ENCODE peak calls at places on chromosomes 12 and 14, in eight cellular contexts. S is breast epithelium, G is left lung, Z is HCT116, K is DND-41, B is pancreas, N is tibial artery, A is A549. C is an unnamed sample. For H3K9me3, the result is how much of the 10 kb centered on the place peaks cover.

GRCh38 chr14:58292192-58292591 is 6.2 kb upstream of the ARID4A start:
- DNase-seq in S (no peak), Z (no peak), B (no peak), N (no peak), A (no peak), G (no peak), K (no peak), C (no peak)

GRCh38 chr14:23436327-23437141 is 1.1 kb upstream of the MYH7 start:
- DNase-seq in K (no peak), S (peak), Z (no peak), A (no peak), N (no peak), G (no peak), B (peak), C (no peak)

GRCh38 chr12:2169964-2170363 is 117.2 kb downstream of the CACNA1C start:
- DNase-seq in B (no peak), N (no peak), Z (no peak), A (no peak), K (no peak), S (no peak), G (no peak), C (no peak)

GRCh38 chr12:100553851-100554404 is 19.6 kb upstream of the GAS2L3 start:
- DNase-seq in G (no peak), A (no peak), Z (no peak), K (no peak), N (no peak), B (no peak), S (no peak), C (no peak)

GRCh38 chr14:77023001-77023996 is 5.2 kb downstream of the IRF2BPL start:
- DNase-seq in B (no peak), K (no peak), S (no peak), N (peak), A (no peak), G (no peak), Z (no peak), C (no peak)

GRCh38 chr12:64618953-64619590 is 8.8 kb downstream of the RASSF3 start:
- DNase-seq in N (no peak), K (no peak), Z (no peak), G (no peak), S (no peak), B (no peak), A (no peak), C (no peak)

GRCh38 chr14:89428556-89429196 is 11.6 kb upstream of the FOXN3 start:
- DNase-seq in A (no peak), Z (no peak), G (no peak), K (peak), S (no peak), B (no peak), N (peak), C (no peak)

GRCh38 chr14:50069325-50069724 is 47.0 kb downstream of the VCPKMT start:
- DNase-seq in S (no peak), K (no peak), N (no peak), B (no peak), A (no peak), Z (no peak), G (no peak), C (no peak)

DNA sequence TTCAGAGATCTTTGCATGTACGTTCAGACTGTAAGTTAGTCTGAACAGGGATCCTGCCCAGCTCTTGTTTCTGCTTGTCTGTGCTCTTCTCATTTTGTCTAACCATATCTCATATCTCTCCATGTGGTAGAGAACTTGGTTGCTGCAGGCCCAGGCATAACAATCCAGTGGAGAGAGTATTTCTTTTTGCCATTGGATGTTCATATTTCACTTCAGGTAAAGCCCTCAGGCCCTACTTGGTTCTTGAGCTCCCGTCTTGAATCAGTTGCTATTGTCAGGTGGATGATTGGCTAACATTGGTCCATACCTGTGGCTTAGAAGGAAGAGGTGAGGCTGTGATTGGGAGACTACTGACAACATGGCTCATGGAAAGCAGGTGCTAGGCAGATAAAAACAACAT is 357.7 kb upstream of the FLRT2 start:
- DNase-seq in N (no peak), K (no peak), G (no peak), B (no peak), A (no peak), Z (no peak), S (no peak), C (no peak)
- H3K9me3 ChIP-seq in N (under half), K (under half), G (under half), B (under half), A (under half), Z (under half), S (under half), C (under half)

DNA sequence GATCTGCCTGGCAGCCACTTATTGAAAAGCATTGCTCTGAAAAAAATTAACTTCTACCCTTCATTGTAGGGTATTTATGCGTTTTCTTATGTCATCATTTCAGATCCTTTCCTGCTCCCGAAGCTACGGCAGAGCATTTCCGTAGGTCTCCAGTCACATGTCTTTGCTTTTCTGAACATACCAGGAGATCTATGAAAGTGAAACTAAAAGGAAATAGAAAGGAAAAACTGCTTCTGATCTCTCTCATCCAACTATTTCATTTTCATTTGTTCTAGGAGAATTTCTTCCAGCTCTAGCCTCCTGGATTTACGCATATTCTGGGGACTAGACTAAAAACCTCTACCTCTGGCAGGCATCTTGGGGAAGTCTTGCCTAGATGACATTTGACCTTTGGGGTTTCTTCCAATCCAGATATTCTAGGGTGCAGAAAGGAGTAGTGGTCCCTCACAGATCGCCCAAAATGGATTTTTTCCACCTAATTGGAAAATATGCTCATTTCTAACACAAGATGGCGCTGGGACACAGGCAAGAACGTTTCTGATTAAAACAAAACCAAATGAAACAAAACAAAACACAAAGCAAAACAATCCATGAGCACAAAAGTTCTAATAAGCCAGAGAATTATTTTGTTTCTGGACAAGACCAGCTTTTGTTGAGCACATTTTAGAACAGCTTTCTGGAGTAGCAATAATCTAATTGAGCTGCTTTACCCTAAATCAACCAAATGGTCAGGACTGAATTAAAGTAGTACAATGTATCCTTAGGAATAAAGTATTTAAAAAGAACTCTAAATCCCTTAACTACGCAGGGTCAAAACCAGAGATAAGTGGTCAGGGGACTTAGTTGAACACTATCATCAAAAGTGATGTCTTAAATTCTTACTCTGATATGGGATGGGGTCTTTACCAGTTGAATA is 12.2 kb upstream of the PARP11 start:
- DNase-seq in B (no peak), G (no peak), K (peak), N (peak), S (no peak), A (peak), Z (peak), C (peak)
- H3K4me3 ChIP-seq in B (no peak), G (no peak), K (no peak), N (peak), S (peak), A (no peak), Z (no peak), C (no peak)

DNA sequence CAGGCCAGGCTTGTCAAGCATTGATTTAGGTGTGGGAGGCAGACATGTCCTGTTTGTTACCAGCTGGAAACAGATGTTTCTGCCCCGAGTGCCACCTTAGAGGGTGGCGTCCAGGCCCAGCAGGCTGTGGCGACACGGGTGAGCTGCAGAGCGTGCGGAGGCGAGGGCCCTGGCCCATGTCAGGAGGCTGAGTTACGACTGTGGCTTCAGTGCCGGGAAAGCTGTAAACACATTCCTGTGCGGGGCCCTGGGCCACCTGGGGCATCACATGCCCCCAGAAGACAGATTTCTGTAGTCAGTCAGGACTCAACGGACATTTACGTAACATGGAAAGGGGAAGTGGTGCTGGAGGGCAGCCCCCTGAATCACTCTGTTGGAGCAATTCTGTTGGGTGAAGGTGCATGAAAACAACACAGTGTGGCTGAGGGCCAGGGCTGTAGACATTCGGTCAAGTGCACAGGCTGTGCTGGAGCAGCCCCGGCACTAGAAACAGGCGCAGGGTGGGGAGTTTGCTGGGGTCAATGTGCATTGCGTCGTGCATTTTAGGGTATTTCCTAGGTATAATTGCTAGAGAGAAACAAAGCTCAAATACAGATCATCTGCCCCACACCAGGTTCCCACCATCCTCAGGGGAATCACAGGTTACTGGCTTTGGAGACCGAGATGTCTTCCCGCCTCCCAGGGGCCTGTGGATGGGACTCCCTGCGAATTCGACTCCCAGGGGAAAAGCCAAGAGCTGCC is 291.8 kb downstream of the TMEM121 start:
- DNase-seq in S (no peak), Z (no peak), A (no peak), B (no peak), K (no peak), N (no peak), G (no peak), C (no peak)
- H3K9me3 ChIP-seq in S (under half), Z (under half), A (under half), B (under half), K (under half), N (under half), G (under half), C (under half)

GRCh38 chr14:72893636-72894322 is at the start of gene DPF3:
- DNase-seq in N (peak), S (peak), Z (peak), A (peak), B (peak), G (peak), K (peak), C (peak)
- H3K4me3 ChIP-seq in N (peak), S (peak), Z (peak), A (peak), B (peak), G (peak), K (peak), C (peak)

GRCh38 chr12:39354955-39355354 is 88.0 kb downstream of the KIF21A start:
- DNase-seq in A (no peak), B (no peak), K (no peak), N (no peak), G (no peak), S (no peak), Z (no peak), C (no peak)

GRCh38 chr12:39352470-39352869 is 90.5 kb downstream of the KIF21A start:
- DNase-seq in A (no peak), G (no peak), N (no peak), S (no peak), Z (no peak), B (no peak), K (no peak), C (no peak)

GRCh38 chr12:39348941-39349626 is 93.8 kb downstream of the KIF21A start:
- DNase-seq in K (no peak), N (no peak), B (no peak), G (no peak), S (no peak), A (no peak), Z (no peak), C (no peak)

GRCh38 chr12:39348523-39348922 is 94.4 kb downstream of the KIF21A start:
- DNase-seq in G (no peak), Z (no peak), S (no peak), B (no peak), K (no peak), N (no peak), A (no peak), C (no peak)

DNA sequence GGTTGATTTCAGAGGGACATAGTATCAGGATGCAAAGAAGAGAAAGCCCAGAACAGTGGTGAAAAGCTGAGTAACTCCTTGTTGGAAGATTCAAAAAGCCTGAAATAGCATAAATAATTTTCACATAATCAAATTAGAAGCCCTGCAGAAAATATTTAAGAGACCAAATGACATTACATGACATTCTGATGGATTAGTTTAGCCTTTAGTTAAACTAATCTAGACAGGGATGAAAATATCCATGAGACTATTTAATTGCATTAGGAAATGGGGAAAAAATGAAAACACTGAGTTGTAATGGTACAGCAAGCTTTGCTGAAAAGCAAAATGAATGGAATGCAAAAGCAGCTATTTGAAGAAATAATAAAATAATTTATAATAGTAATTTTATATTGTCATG is 91.8 kb downstream of the KIF21A start:
- DNase-seq in G (no peak), A (no peak), N (no peak), B (no peak), S (no peak), Z (no peak), K (no peak), C (no peak)
- H3K9me3 ChIP-seq in G (under half), A (under half), N (under half), B (under half), S (under half), Z (under half), K (under half), C (under half)

GRCh38 chr12:53939141-53940108 is 794 bp downstream of the HOXC13 start:
- DNase-seq in A (peak), B (peak), K (no peak), N (peak), S (no peak), G (no peak), Z (no peak), C (peak)

GRCh38 chr12:53940448-53941014 is 1.9 kb downstream of the HOXC13 start:
- DNase-seq in G (no peak), B (no peak), S (no peak), N (no peak), A (no peak), Z (no peak), K (no peak), C (no peak)

GRCh38 chr12:53941750-53942149 is 3.1 kb downstream of the HOXC13 start:
- DNase-seq in S (no peak), N (no peak), B (no peak), K (no peak), G (no peak), Z (no peak), A (no peak), C (no peak)

GRCh38 chr12:53942467-53942997 is 3.9 kb downstream of the HOXC13 start:
- DNase-seq in G (no peak), Z (no peak), K (no peak), B (no peak), S (no peak), A (no peak), N (no peak), C (no peak)

GRCh38 chr12:53941187-53941586 is 2.6 kb downstream of the HOXC13 start:
- DNase-seq in G (no peak), N (no peak), A (no peak), B (no peak), Z (no peak), K (no peak), S (no peak), C (no peak)
- H3K4me3 ChIP-seq in G (no peak), N (no peak), A (no peak), B (no peak), Z (no peak), K (no peak), S (no peak), C (no peak)